ENCODE peak calls at places on chromosomes 6 and 20, in seven cellular contexts. One of them, this sample, is unnamed.

GRCh38 chr20:4383966-4384365 is 337.7 kb upstream of the PRND start:
- DNase-seq in heart right ventricle: no peak
- DNase-seq in CD8-positive, alpha-beta memory T cell: no peak
- DNase-seq in ovary: no peak
- DNase-seq in dorsolateral prefrontal cortex: no peak
- DNase-seq in cardiac muscle cell: no peak
- DNase-seq in DND-41: no peak
- DNase-seq in this sample: no peak

GRCh38 chr6:113886512-113886911 is 29.4 kb downstream of the MARCKS start:
- DNase-seq in heart right ventricle: no peak
- DNase-seq in CD8-positive, alpha-beta memory T cell: no peak
- DNase-seq in ovary: no peak
- DNase-seq in dorsolateral prefrontal cortex: no peak
- DNase-seq in cardiac muscle cell: no peak
- DNase-seq in DND-41: no peak
- DNase-seq in this sample: no peak

GRCh38 chr6:147633191-147633590 is 124.7 kb downstream of the SAMD5 start:
- DNase-seq in heart right ventricle: no peak
- DNase-seq in CD8-positive, alpha-beta memory T cell: no peak
- DNase-seq in ovary: no peak
- DNase-seq in dorsolateral prefrontal cortex: no peak
- DNase-seq in cardiac muscle cell: no peak
- DNase-seq in DND-41: no peak
- DNase-seq in this sample: no peak

GRCh38 chr20:58008866-58009265 is 219.6 kb downstream of the ANKRD60 start:
- DNase-seq in heart right ventricle: no peak
- DNase-seq in CD8-positive, alpha-beta memory T cell: no peak
- DNase-seq in ovary: peak
- DNase-seq in dorsolateral prefrontal cortex: no peak
- DNase-seq in cardiac muscle cell: no peak
- DNase-seq in DND-41: no peak
- DNase-seq in this sample: no peak

GRCh38 chr20:40754372-40754943 is 65.4 kb upstream of the MAFB start:
- DNase-seq in heart right ventricle: peak
- DNase-seq in CD8-positive, alpha-beta memory T cell: no peak
- DNase-seq in ovary: no peak
- DNase-seq in dorsolateral prefrontal cortex: no peak
- DNase-seq in cardiac muscle cell: no peak
- DNase-seq in DND-41: peak
- DNase-seq in this sample: no peak

GRCh38 chr6:52573295-52573694 is 3.6 kb downstream of the TRAM2 start:
- DNase-seq in heart right ventricle: no peak
- DNase-seq in CD8-positive, alpha-beta memory T cell: no peak
- DNase-seq in ovary: no peak
- DNase-seq in dorsolateral prefrontal cortex: no peak
- DNase-seq in cardiac muscle cell: peak
- DNase-seq in DND-41: no peak
- DNase-seq in this sample: no peak

GRCh38 chr20:40687384-40688128 is 1.5 kb downstream of the MAFB start:
- DNase-seq in heart right ventricle: peak
- DNase-seq in CD8-positive, alpha-beta memory T cell: no peak
- DNase-seq in ovary: peak
- DNase-seq in dorsolateral prefrontal cortex: no peak
- DNase-seq in cardiac muscle cell: peak
- DNase-seq in DND-41: no peak
- DNase-seq in this sample: no peak

GRCh38 chr6:110949679-110950285 is 8.7 kb upstream of the GTF3C6 start:
- DNase-seq in heart right ventricle: no peak
- DNase-seq in CD8-positive, alpha-beta memory T cell: no peak
- DNase-seq in ovary: no peak
- DNase-seq in dorsolateral prefrontal cortex: no peak
- DNase-seq in cardiac muscle cell: peak
- DNase-seq in DND-41: no peak
- DNase-seq in this sample: peak

GRCh38 chr6:100283288-100283687 is 181.4 kb downstream of the SIM1 start:
- DNase-seq in heart right ventricle: no peak
- DNase-seq in CD8-positive, alpha-beta memory T cell: no peak
- DNase-seq in ovary: no peak
- DNase-seq in dorsolateral prefrontal cortex: no peak
- DNase-seq in cardiac muscle cell: no peak
- DNase-seq in DND-41: no peak
- DNase-seq in this sample: no peak

GRCh38 chr6:64874776-64875175 is 832.2 kb downstream of the EYS start:
- DNase-seq in heart right ventricle: no peak
- DNase-seq in CD8-positive, alpha-beta memory T cell: no peak
- DNase-seq in ovary: no peak
- DNase-seq in dorsolateral prefrontal cortex: no peak
- DNase-seq in cardiac muscle cell: no peak
- DNase-seq in DND-41: no peak
- DNase-seq in this sample: no peak

GRCh38 chr6:138805431-138805830 is 9.5 kb downstream of the ECT2L start:
- DNase-seq in heart right ventricle: no peak
- DNase-seq in CD8-positive, alpha-beta memory T cell: no peak
- DNase-seq in ovary: no peak
- DNase-seq in dorsolateral prefrontal cortex: no peak
- DNase-seq in cardiac muscle cell: no peak
- DNase-seq in DND-41: no peak
- DNase-seq in this sample: no peak

GRCh38 chr6:11203306-11204009 is 29.0 kb downstream of the NEDD9 start:
- DNase-seq in heart right ventricle: no peak
- DNase-seq in CD8-positive, alpha-beta memory T cell: no peak
- DNase-seq in ovary: no peak
- DNase-seq in dorsolateral prefrontal cortex: no peak
- DNase-seq in cardiac muscle cell: no peak
- DNase-seq in DND-41: no peak
- DNase-seq in this sample: no peak

GRCh38 chr6:70531133-70531532 is 35.6 kb upstream of the SDHAF4 start:
- DNase-seq in heart right ventricle: no peak
- DNase-seq in CD8-positive, alpha-beta memory T cell: no peak
- DNase-seq in ovary: no peak
- DNase-seq in dorsolateral prefrontal cortex: no peak
- DNase-seq in cardiac muscle cell: no peak
- DNase-seq in DND-41: no peak
- DNase-seq in this sample: no peak

GRCh38 chr6:25054469-25054868 is 118.7 kb upstream of the RIPOR2 start:
- DNase-seq in heart right ventricle: no peak
- DNase-seq in CD8-positive, alpha-beta memory T cell: no peak
- DNase-seq in ovary: no peak
- DNase-seq in dorsolateral prefrontal cortex: no peak
- DNase-seq in cardiac muscle cell: no peak
- DNase-seq in DND-41: no peak
- DNase-seq in this sample: no peak

GRCh38 chr6:103027532-103027931 is 1634.0 kb downstream of the GRIK2 start:
- DNase-seq in heart right ventricle: no peak
- DNase-seq in CD8-positive, alpha-beta memory T cell: no peak
- DNase-seq in ovary: no peak
- DNase-seq in dorsolateral prefrontal cortex: no peak
- DNase-seq in cardiac muscle cell: no peak
- DNase-seq in DND-41: no peak
- DNase-seq in this sample: no peak

GRCh38 chr6:151286192-151286591 is 46.4 kb downstream of the AKAP12 start:
- DNase-seq in heart right ventricle: no peak
- DNase-seq in CD8-positive, alpha-beta memory T cell: no peak
- DNase-seq in ovary: peak
- DNase-seq in dorsolateral prefrontal cortex: no peak
- DNase-seq in cardiac muscle cell: no peak
- DNase-seq in DND-41: no peak
- DNase-seq in this sample: no peak

GRCh38 chr20:57432874-57433491 is 41.8 kb downstream of the RBM38 start:
- DNase-seq in heart right ventricle: peak
- DNase-seq in CD8-positive, alpha-beta memory T cell: peak
- DNase-seq in ovary: no peak
- DNase-seq in dorsolateral prefrontal cortex: no peak
- DNase-seq in cardiac muscle cell: peak
- DNase-seq in DND-41: peak
- DNase-seq in this sample: peak

GRCh38 chr6:49327005-49327404 is 136.0 kb downstream of the MMUT start:
- DNase-seq in heart right ventricle: no peak
- DNase-seq in CD8-positive, alpha-beta memory T cell: no peak
- DNase-seq in ovary: no peak
- DNase-seq in dorsolateral prefrontal cortex: no peak
- DNase-seq in cardiac muscle cell: no peak
- DNase-seq in DND-41: no peak
- DNase-seq in this sample: no peak

GRCh38 chr6:53517021-53517420 is 27.9 kb downstream of the GCLC start:
- DNase-seq in heart right ventricle: no peak
- DNase-seq in CD8-positive, alpha-beta memory T cell: no peak
- DNase-seq in ovary: peak
- DNase-seq in dorsolateral prefrontal cortex: no peak
- DNase-seq in cardiac muscle cell: no peak
- DNase-seq in DND-41: no peak
- DNase-seq in this sample: no peak

GRCh38 chr6:113654396-113654795 is 202.7 kb upstream of the MARCKS start:
- DNase-seq in heart right ventricle: peak
- DNase-seq in CD8-positive, alpha-beta memory T cell: no peak
- DNase-seq in ovary: peak
- DNase-seq in dorsolateral prefrontal cortex: peak
- DNase-seq in cardiac muscle cell: no peak
- DNase-seq in DND-41: no peak
- DNase-seq in this sample: no peak

GRCh38 chr6:82588020-82588419 is 224.4 kb downstream of the TPBG start:
- DNase-seq in heart right ventricle: no peak
- DNase-seq in CD8-positive, alpha-beta memory T cell: no peak
- DNase-seq in ovary: no peak
- DNase-seq in dorsolateral prefrontal cortex: no peak
- DNase-seq in cardiac muscle cell: no peak
- DNase-seq in DND-41: no peak
- DNase-seq in this sample: no peak

GRCh38 chr6:6823568-6824224 is 235.2 kb downstream of the LY86 start:
- DNase-seq in heart right ventricle: no peak
- DNase-seq in CD8-positive, alpha-beta memory T cell: no peak
- DNase-seq in ovary: no peak
- DNase-seq in dorsolateral prefrontal cortex: no peak
- DNase-seq in cardiac muscle cell: no peak
- DNase-seq in DND-41: no peak
- DNase-seq in this sample: no peak

GRCh38 chr6:35543459-35544193 is 30.9 kb upstream of the TULP1 start:
- DNase-seq in heart right ventricle: no peak
- DNase-seq in CD8-positive, alpha-beta memory T cell: no peak
- DNase-seq in ovary: no peak
- DNase-seq in dorsolateral prefrontal cortex: no peak
- DNase-seq in cardiac muscle cell: no peak
- DNase-seq in DND-41: no peak
- DNase-seq in this sample: no peak

GRCh38 chr6:43509984-43510826 is at the start of gene LRRC73:
- DNase-seq in heart right ventricle: peak
- DNase-seq in CD8-positive, alpha-beta memory T cell: peak
- DNase-seq in ovary: peak
- DNase-seq in dorsolateral prefrontal cortex: peak
- DNase-seq in cardiac muscle cell: peak
- DNase-seq in DND-41: peak
- DNase-seq in this sample: peak
- H3K27ac ChIP-seq in heart right ventricle: peak
- H3K27ac ChIP-seq in CD8-positive, alpha-beta memory T cell: peak
- H3K27ac ChIP-seq in ovary: peak
- H3K27ac ChIP-seq in dorsolateral prefrontal cortex: peak
- H3K27ac ChIP-seq in cardiac muscle cell: no peak
- H3K27ac ChIP-seq in DND-41: no peak
- H3K27ac ChIP-seq in this sample: peak

DNA sequence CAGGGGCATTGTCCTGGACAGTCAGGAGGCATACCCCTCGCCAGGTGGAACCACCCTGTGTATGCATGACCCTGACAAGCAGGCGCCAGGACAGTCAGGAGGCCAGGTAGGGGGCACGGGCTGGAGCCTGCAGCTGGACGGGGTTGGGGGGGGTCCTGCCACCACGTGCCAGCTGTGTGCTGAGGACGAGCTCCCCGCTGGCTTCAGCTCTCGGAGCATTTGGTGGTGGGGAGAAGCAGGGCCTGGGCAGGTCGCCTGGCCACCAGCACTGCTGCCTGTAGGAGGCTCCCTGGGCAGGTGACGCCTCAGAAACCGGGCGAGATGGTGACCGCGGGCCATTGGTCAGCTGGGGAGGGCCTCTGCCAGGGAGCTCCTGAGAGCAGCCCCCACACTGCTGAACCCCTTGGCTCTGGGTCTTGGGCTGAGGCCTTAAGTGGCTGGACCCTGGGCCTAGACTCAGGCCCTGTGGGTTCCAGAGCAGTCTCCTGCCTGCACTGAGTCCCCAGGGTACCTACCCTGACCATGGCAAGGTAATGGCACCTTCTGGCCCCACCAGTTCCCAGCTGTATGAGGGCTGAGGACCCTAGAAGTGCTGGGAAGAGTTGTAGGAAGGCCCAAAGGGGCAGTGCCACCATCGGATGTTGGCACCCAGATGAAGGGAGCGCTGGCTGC is 794 bp downstream of the SLC17A9 start:
- DNase-seq in heart right ventricle: no peak
- DNase-seq in CD8-positive, alpha-beta memory T cell: no peak
- DNase-seq in ovary: no peak
- DNase-seq in dorsolateral prefrontal cortex: no peak
- DNase-seq in cardiac muscle cell: no peak
- DNase-seq in DND-41: no peak
- DNase-seq in this sample: no peak
- H3K4me3 ChIP-seq in heart right ventricle: peak
- H3K4me3 ChIP-seq in CD8-positive, alpha-beta memory T cell: peak
- H3K4me3 ChIP-seq in ovary: no peak
- H3K4me3 ChIP-seq in dorsolateral prefrontal cortex: peak
- H3K4me3 ChIP-seq in cardiac muscle cell: no peak
- H3K4me3 ChIP-seq in DND-41: peak
- H3K4me3 ChIP-seq in this sample: peak

GRCh38 chr20:24950128-24950835 is 1.2 kb downstream of the CST7 start:
- DNase-seq in heart right ventricle: no peak
- DNase-seq in CD8-positive, alpha-beta memory T cell: no peak
- DNase-seq in ovary: no peak
- DNase-seq in dorsolateral prefrontal cortex: no peak
- DNase-seq in cardiac muscle cell: no peak
- DNase-seq in DND-41: no peak
- DNase-seq in this sample: no peak

GRCh38 chr20:24951536-24952047 is 2.5 kb downstream of the CST7 start:
- DNase-seq in heart right ventricle: no peak
- DNase-seq in CD8-positive, alpha-beta memory T cell: no peak
- DNase-seq in ovary: no peak
- DNase-seq in dorsolateral prefrontal cortex: no peak
- DNase-seq in cardiac muscle cell: no peak
- DNase-seq in DND-41: peak
- DNase-seq in this sample: no peak

GRCh38 chr20:24949756-24950127 is 673 bp downstream of the CST7 start:
- DNase-seq in heart right ventricle: no peak
- DNase-seq in CD8-positive, alpha-beta memory T cell: no peak
- DNase-seq in ovary: no peak
- DNase-seq in dorsolateral prefrontal cortex: no peak
- DNase-seq in cardiac muscle cell: no peak
- DNase-seq in DND-41: no peak
- DNase-seq in this sample: no peak

GRCh38 chr20:24952376-24953203 is 3.5 kb downstream of the CST7 start:
- DNase-seq in heart right ventricle: no peak
- DNase-seq in CD8-positive, alpha-beta memory T cell: no peak
- DNase-seq in ovary: no peak
- DNase-seq in dorsolateral prefrontal cortex: no peak
- DNase-seq in cardiac muscle cell: no peak
- DNase-seq in DND-41: peak
- DNase-seq in this sample: no peak

GRCh38 chr20:24950836-24951525 is 1.9 kb downstream of the CST7 start:
- DNase-seq in heart right ventricle: no peak
- DNase-seq in CD8-positive, alpha-beta memory T cell: no peak
- DNase-seq in ovary: no peak
- DNase-seq in dorsolateral prefrontal cortex: no peak
- DNase-seq in cardiac muscle cell: no peak
- DNase-seq in DND-41: peak
- DNase-seq in this sample: no peak
- H3K27ac ChIP-seq in heart right ventricle: no peak
- H3K27ac ChIP-seq in CD8-positive, alpha-beta memory T cell: peak
- H3K27ac ChIP-seq in ovary: no peak
- H3K27ac ChIP-seq in dorsolateral prefrontal cortex: no peak
- H3K27ac ChIP-seq in cardiac muscle cell: no peak
- H3K27ac ChIP-seq in DND-41: no peak
- H3K27ac ChIP-seq in this sample: peak

GRCh38 chr20:60054716-60055371 is 96.6 kb downstream of the CDH26 start:
- DNase-seq in heart right ventricle: no peak
- DNase-seq in CD8-positive, alpha-beta memory T cell: no peak
- DNase-seq in ovary: no peak
- DNase-seq in dorsolateral prefrontal cortex: no peak
- DNase-seq in cardiac muscle cell: no peak
- DNase-seq in DND-41: peak
- DNase-seq in this sample: no peak
- H3K4me3 ChIP-seq in heart right ventricle: no peak
- H3K4me3 ChIP-seq in CD8-positive, alpha-beta memory T cell: no peak
- H3K4me3 ChIP-seq in ovary: no peak
- H3K4me3 ChIP-seq in dorsolateral prefrontal cortex: no peak
- H3K4me3 ChIP-seq in cardiac muscle cell: no peak
- H3K4me3 ChIP-seq in DND-41: peak
- H3K4me3 ChIP-seq in this sample: peak